ENCODE peak calls at places on chromosome 21, in five cellular contexts. One of them, this sample, is unnamed.

GRCh38 chr21:29145354-29145782 is 14.9 kb downstream of the MAP3K7CL start:
- DNase-seq in GM03348: peak
- DNase-seq in globus pallidus: peak
- DNase-seq in NCI-H82: no peak
- DNase-seq in pancreas: no peak
- DNase-seq in this sample: no peak

GRCh38 chr21:31730687-31731111 is 1.2 kb downstream of the SCAF4 start:
- DNase-seq in NCI-H82: peak
- DNase-seq in pancreas: no peak
- DNase-seq in globus pallidus: peak
- DNase-seq in GM03348: peak
- DNase-seq in this sample: peak

GRCh38 chr21:27571706-27572105 is 604.8 kb upstream of the ADAMTS5 start:
- DNase-seq in globus pallidus: no peak
- DNase-seq in pancreas: no peak
- DNase-seq in NCI-H82: no peak
- DNase-seq in GM03348: no peak
- DNase-seq in this sample: no peak

GRCh38 chr21:32070693-32071330 is 198.0 kb downstream of the HUNK start:
- DNase-seq in GM03348: no peak
- DNase-seq in NCI-H82: no peak
- DNase-seq in globus pallidus: no peak
- DNase-seq in pancreas: no peak
- DNase-seq in this sample: no peak

GRCh38 chr21:41858466-41859296 is 20.5 kb downstream of the PRDM15 start:
- DNase-seq in pancreas: no peak
- DNase-seq in NCI-H82: no peak
- DNase-seq in GM03348: no peak
- DNase-seq in globus pallidus: no peak
- DNase-seq in this sample: no peak

GRCh38 chr21:24444736-24445135 is 1162.5 kb downstream of the MRPL39 start:
- DNase-seq in globus pallidus: no peak
- DNase-seq in GM03348: no peak
- DNase-seq in NCI-H82: no peak
- DNase-seq in pancreas: no peak
- DNase-seq in this sample: no peak

GRCh38 chr21:45788635-45789506 is 145.3 kb downstream of the PCBP3 start:
- DNase-seq in pancreas: no peak
- DNase-seq in NCI-H82: no peak
- DNase-seq in globus pallidus: no peak
- DNase-seq in GM03348: no peak
- DNase-seq in this sample: no peak

GRCh38 chr21:45433911-45434644 is 29.1 kb downstream of the COL18A1 start:
- DNase-seq in GM03348: no peak
- DNase-seq in pancreas: peak
- DNase-seq in NCI-H82: no peak
- DNase-seq in globus pallidus: no peak
- DNase-seq in this sample: no peak